ENCODE peak calls at places on chromosomes 7 and 10, in nine cellular contexts. S, U, M, V, R, C, H, Q and O are unnamed samples.

GRCh38 chr10:107054469-107055156 is 109.9 kb downstream of the SORCS1 start:
- DNase-seq in Q (no peak), H (no peak), V (peak), R (no peak), C (no peak), U (no peak), M (no peak), S (no peak), O (no peak)

GRCh38 chr10:43353495-43354324 is 17.7 kb upstream of the FXYD4 start:
- DNase-seq in Q (no peak), S (no peak), H (no peak), V (no peak), R (no peak), M (no peak), U (no peak), C (no peak), O (no peak)

GRCh38 chr7:148500978-148501377 is 89.6 kb upstream of the C7orf33 start:
- DNase-seq in R (no peak), M (no peak), C (no peak), Q (no peak), U (no peak), V (no peak), S (no peak), H (no peak), O (no peak)

GRCh38 chr7:87474046-87474445 is 1.4 kb downstream of the ABCB4 start:
- DNase-seq in H (no peak), M (no peak), Q (no peak), S (no peak), V (no peak), U (no peak), C (no peak), R (no peak), O (no peak)

GRCh38 chr10:98555011-98555619 is 108.4 kb upstream of the HPS1 start:
- DNase-seq in S (peak), C (no peak), R (no peak), M (no peak), V (peak), U (no peak), H (peak), Q (no peak), O (no peak)

GRCh38 chr7:102004229-102004628 is 186.8 kb downstream of the CUX1 start:
- DNase-seq in U (no peak), M (no peak), H (no peak), Q (no peak), V (no peak), S (no peak), C (no peak), R (no peak), O (no peak)

GRCh38 chr10:63700209-63700934 is 179.2 kb downstream of the REEP3 start:
- DNase-seq in H (no peak), S (peak), C (no peak), R (no peak), M (no peak), Q (no peak), V (peak), U (peak), O (no peak)

GRCh38 chr10:27558612-27559020 is 54.5 kb downstream of the RAB18 start:
- DNase-seq in V (peak), U (peak), R (peak), C (no peak), H (no peak), M (no peak), Q (peak), S (peak), O (no peak)

GRCh38 chr10:102813734-102814455 is 23.3 kb downstream of the CYP17A1 start:
- DNase-seq in S (no peak), U (no peak), C (no peak), H (no peak), R (no peak), V (peak), Q (no peak), M (no peak), O (no peak)